ENCODE peak calls at places on chromosome 5, in six cellular contexts. Q is left colon; C is CD8-positive, alpha-beta T cell; K is mucosa of gallbladder; H is ACHN; B is omental fat pad. X is an unnamed sample.

GRCh38 chr5:169374761-169375160 is 73.8 kb upstream of the SLIT3 start:
- DNase-seq in C (no peak), Q (no peak), B (no peak), K (no peak), H (no peak), X (no peak)

GRCh38 chr5:155056644-155057269 is 43.2 kb downstream of the KIF4B start:
- DNase-seq in B (no peak), C (no peak), K (no peak), Q (no peak), H (no peak), X (no peak)

GRCh38 chr5:84779206-84779605 is 394.5 kb upstream of the EDIL3 start:
- DNase-seq in Q (no peak), K (no peak), B (no peak), C (no peak), H (no peak), X (no peak)

GRCh38 chr5:37005946-37006540 is 129.5 kb downstream of the NIPBL start:
- DNase-seq in K (no peak), C (no peak), H (peak), B (no peak), Q (no peak), X (no peak)

GRCh38 chr5:125894383-125894782 is 528.8 kb upstream of the GRAMD2B start:
- DNase-seq in H (no peak), B (no peak), C (no peak), K (no peak), Q (no peak), X (no peak)

GRCh38 chr5:9337908-9338307 is 208.0 kb downstream of the SEMA5A start:
- DNase-seq in K (no peak), B (no peak), C (no peak), H (no peak), Q (no peak), X (no peak)

GRCh38 chr5:42268630-42269029 is 154.6 kb upstream of the GHR start:
- DNase-seq in B (no peak), Q (no peak), K (no peak), C (no peak), H (no peak), X (no peak)

GRCh38 chr5:132485641-132486317 is 4.8 kb downstream of the IRF1 start:
- DNase-seq in K (no peak), B (peak), H (no peak), C (no peak), Q (peak), X (no peak)

GRCh38 chr5:53302524-53302923 is 177.9 kb upstream of the FST start:
- DNase-seq in H (no peak), B (no peak), Q (no peak), C (no peak), K (no peak), X (no peak)

GRCh38 chr5:159402328-159402727 is 72.0 kb upstream of the IL12B start:
- DNase-seq in C (no peak), H (no peak), Q (no peak), B (no peak), K (no peak), X (no peak)

GRCh38 chr5:56493751-56494150 is 260.6 kb upstream of the ANKRD55 start:
- DNase-seq in C (no peak), K (no peak), Q (no peak), H (no peak), B (no peak), X (no peak)

GRCh38 chr5:164052536-164053090 is 547.2 kb downstream of the MAT2B start:
- DNase-seq in K (no peak), H (no peak), Q (no peak), B (no peak), C (no peak), X (no peak)

GRCh38 chr5:111603446-111603827 is 91.1 kb upstream of the STARD4 start:
- DNase-seq in B (no peak), C (no peak), K (no peak), H (peak), Q (no peak), X (no peak)

GRCh38 chr5:180329138-180329435 is 24.0 kb downstream of the GFPT2 start:
- DNase-seq in B (no peak), K (no peak), H (no peak), C (no peak), Q (no peak), X (no peak)